ENCODE peak calls at places on chromosome 21, in five cellular contexts. One of them, this sample, is unnamed.

GRCh38 chr21:36910581-36911307 is 55.7 kb downstream of the HLCS start:
- DNase-seq in brain microvascular endothelial cell: peak
- DNase-seq in AG04450: peak
- DNase-seq in ovary: no peak
- DNase-seq in A549: peak
- DNase-seq in this sample: no peak

GRCh38 chr21:26385721-26386120 is 187.4 kb downstream of the CYYR1 start:
- DNase-seq in AG04450: no peak
- DNase-seq in brain microvascular endothelial cell: no peak
- DNase-seq in ovary: no peak
- DNase-seq in A549: no peak
- DNase-seq in this sample: no peak

GRCh38 chr21:35045539-35046222 is 3.4 kb downstream of the RUNX1 start:
- DNase-seq in A549: no peak
- DNase-seq in ovary: no peak
- DNase-seq in brain microvascular endothelial cell: no peak
- DNase-seq in AG04450: no peak
- DNase-seq in this sample: no peak

GRCh38 chr21:37700641-37701202 is 215.5 kb downstream of the KCNJ6 start:
- DNase-seq in A549: peak
- DNase-seq in brain microvascular endothelial cell: peak
- DNase-seq in ovary: no peak
- DNase-seq in AG04450: peak
- DNase-seq in this sample: peak

GRCh38 chr21:16194851-16195251 is 465.1 kb downstream of the USP25 start:
- DNase-seq in A549: no peak
- DNase-seq in AG04450: no peak
- DNase-seq in ovary: no peak
- DNase-seq in brain microvascular endothelial cell: peak
- DNase-seq in this sample: no peak

GRCh38 chr21:17554120-17554519 is 41.3 kb downstream of the CXADR start:
- DNase-seq in A549: no peak
- DNase-seq in ovary: no peak
- DNase-seq in AG04450: no peak
- DNase-seq in brain microvascular endothelial cell: no peak
- DNase-seq in this sample: no peak

GRCh38 chr21:26982767-26983166 is 15.9 kb upstream of the ADAMTS5 start:
- DNase-seq in A549: no peak
- DNase-seq in ovary: no peak
- DNase-seq in AG04450: no peak
- DNase-seq in brain microvascular endothelial cell: no peak
- DNase-seq in this sample: peak

GRCh38 chr21:34022557-34023335 is 50.6 kb upstream of the MRPS6 start:
- DNase-seq in AG04450: no peak
- DNase-seq in brain microvascular endothelial cell: no peak
- DNase-seq in ovary: no peak
- DNase-seq in A549: no peak
- DNase-seq in this sample: no peak

GRCh38 chr21:37367758-37368535 is 1.4 kb downstream of the DYRK1A start:
- DNase-seq in A549: no peak
- DNase-seq in ovary: peak
- DNase-seq in brain microvascular endothelial cell: peak
- DNase-seq in AG04450: no peak
- DNase-seq in this sample: no peak

GRCh38 chr21:16420086-16420724 is 690.4 kb downstream of the USP25 start:
- DNase-seq in brain microvascular endothelial cell: peak
- DNase-seq in ovary: peak
- DNase-seq in AG04450: no peak
- DNase-seq in A549: no peak
- DNase-seq in this sample: no peak

GRCh38 chr21:21971384-21971783 is 973.2 kb downstream of the NCAM2 start:
- DNase-seq in brain microvascular endothelial cell: no peak
- DNase-seq in ovary: no peak
- DNase-seq in A549: no peak
- DNase-seq in AG04450: no peak
- DNase-seq in this sample: no peak

GRCh38 chr21:37071561-37072238 is 1.2 kb downstream of the PIGP start:
- DNase-seq in brain microvascular endothelial cell: peak
- DNase-seq in ovary: peak
- DNase-seq in A549: peak
- DNase-seq in AG04450: no peak
- DNase-seq in this sample: no peak

GRCh38 chr21:21682172-21682571 is 684.0 kb downstream of the NCAM2 start:
- DNase-seq in AG04450: no peak
- DNase-seq in A549: no peak
- DNase-seq in ovary: no peak
- DNase-seq in brain microvascular endothelial cell: peak
- DNase-seq in this sample: no peak

GRCh38 chr21:21737186-21737585 is 739.0 kb downstream of the NCAM2 start:
- DNase-seq in brain microvascular endothelial cell: no peak
- DNase-seq in ovary: no peak
- DNase-seq in AG04450: no peak
- DNase-seq in A549: no peak
- DNase-seq in this sample: no peak

GRCh38 chr21:35046223-35046690 is 2.8 kb downstream of the RUNX1 start:
- DNase-seq in A549: no peak
- DNase-seq in AG04450: no peak
- DNase-seq in ovary: no peak
- DNase-seq in brain microvascular endothelial cell: no peak
- DNase-seq in this sample: no peak

GRCh38 chr21:36735201-36735515 is 36.2 kb downstream of the SIM2 start:
- DNase-seq in AG04450: no peak
- DNase-seq in brain microvascular endothelial cell: no peak
- DNase-seq in ovary: no peak
- DNase-seq in A549: no peak
- DNase-seq in this sample: no peak

GRCh38 chr21:44539991-44540666 is at the start of gene KRTAP10-1:
- DNase-seq in A549: no peak
- DNase-seq in ovary: no peak
- DNase-seq in AG04450: no peak
- DNase-seq in brain microvascular endothelial cell: no peak
- DNase-seq in this sample: no peak

GRCh38 chr21:44911384-44912157 is 9.1 kb downstream of the ITGB2 start:
- DNase-seq in A549: no peak
- DNase-seq in brain microvascular endothelial cell: no peak
- DNase-seq in AG04450: no peak
- DNase-seq in ovary: peak
- DNase-seq in this sample: no peak

GRCh38 chr21:40902299-40902698 is 55.3 kb upstream of the DSCAM start:
- DNase-seq in A549: no peak
- DNase-seq in brain microvascular endothelial cell: no peak
- DNase-seq in AG04450: no peak
- DNase-seq in ovary: no peak
- DNase-seq in this sample: no peak

GRCh38 chr21:36700961-36701911 is 2.3 kb downstream of the SIM2 start:
- DNase-seq in brain microvascular endothelial cell: no peak
- DNase-seq in A549: no peak
- DNase-seq in ovary: no peak
- DNase-seq in AG04450: no peak
- DNase-seq in this sample: no peak

GRCh38 chr21:34372321-34372720 is 3.0 kb upstream of the SMIM11 start:
- DNase-seq in A549: no peak
- DNase-seq in brain microvascular endothelial cell: no peak
- DNase-seq in AG04450: no peak
- DNase-seq in ovary: no peak
- DNase-seq in this sample: no peak

GRCh38 chr21:26280715-26281310 is 110.2 kb upstream of the APP start:
- DNase-seq in AG04450: no peak
- DNase-seq in brain microvascular endothelial cell: no peak
- DNase-seq in A549: no peak
- DNase-seq in ovary: no peak
- DNase-seq in this sample: no peak

GRCh38 chr21:30480145-30480544 is at the start of gene KRTAP19-1:
- DNase-seq in A549: no peak
- DNase-seq in ovary: no peak
- DNase-seq in brain microvascular endothelial cell: no peak
- DNase-seq in AG04450: no peak
- DNase-seq in this sample: peak

GRCh38 chr21:16592399-16592798 is 862.6 kb downstream of the USP25 start:
- DNase-seq in AG04450: no peak
- DNase-seq in A549: no peak
- DNase-seq in brain microvascular endothelial cell: no peak
- DNase-seq in ovary: no peak
- DNase-seq in this sample: no peak

GRCh38 chr21:35408401-35408800 is 359.3 kb upstream of the RUNX1 start:
- DNase-seq in A549: no peak
- DNase-seq in brain microvascular endothelial cell: no peak
- DNase-seq in ovary: no peak
- DNase-seq in AG04450: no peak
- DNase-seq in this sample: no peak

GRCh38 chr21:15703932-15704331 is 25.9 kb upstream of the USP25 start:
- DNase-seq in AG04450: no peak
- DNase-seq in brain microvascular endothelial cell: no peak
- DNase-seq in A549: no peak
- DNase-seq in ovary: no peak
- DNase-seq in this sample: no peak

GRCh38 chr21:35256468-35256988 is 207.4 kb upstream of the RUNX1 start:
- DNase-seq in AG04450: peak
- DNase-seq in A549: peak
- DNase-seq in ovary: peak
- DNase-seq in brain microvascular endothelial cell: peak
- DNase-seq in this sample: peak

GRCh38 chr21:31117046-31117916 is 79.0 kb upstream of the KRTAP19-8 start:
- DNase-seq in AG04450: peak
- DNase-seq in brain microvascular endothelial cell: peak
- DNase-seq in A549: peak
- DNase-seq in ovary: no peak
- DNase-seq in this sample: peak

GRCh38 chr21:44985441-44986401 is 45.9 kb downstream of the SLX9 start:
- DNase-seq in AG04450: no peak
- DNase-seq in A549: no peak
- DNase-seq in brain microvascular endothelial cell: no peak
- DNase-seq in ovary: no peak
- DNase-seq in this sample: no peak

GRCh38 chr21:29168874-29169273 is 38.4 kb downstream of the MAP3K7CL start:
- DNase-seq in brain microvascular endothelial cell: no peak
- DNase-seq in AG04450: no peak
- DNase-seq in A549: no peak
- DNase-seq in ovary: no peak
- DNase-seq in this sample: peak

GRCh38 chr21:16243396-16243795 is 513.6 kb downstream of the USP25 start:
- DNase-seq in ovary: no peak
- DNase-seq in AG04450: no peak
- DNase-seq in A549: no peak
- DNase-seq in brain microvascular endothelial cell: no peak
- DNase-seq in this sample: no peak

GRCh38 chr21:18334066-18334465 is 69.5 kb downstream of the TMPRSS15 start:
- DNase-seq in AG04450: no peak
- DNase-seq in ovary: no peak
- DNase-seq in A549: no peak
- DNase-seq in brain microvascular endothelial cell: no peak
- DNase-seq in this sample: no peak

GRCh38 chr21:36487641-36488307 is 7.9 kb upstream of the CLDN14 start:
- DNase-seq in brain microvascular endothelial cell: peak
- DNase-seq in ovary: no peak
- DNase-seq in A549: no peak
- DNase-seq in AG04450: no peak
- DNase-seq in this sample: peak

GRCh38 chr21:40054403-40054802 is 187.2 kb downstream of the PCP4 start:
- DNase-seq in brain microvascular endothelial cell: no peak
- DNase-seq in AG04450: no peak
- DNase-seq in ovary: no peak
- DNase-seq in A549: no peak
- DNase-seq in this sample: peak

GRCh38 chr21:30223596-30223995 is 7.7 kb upstream of the CLDN8 start:
- DNase-seq in A549: no peak
- DNase-seq in brain microvascular endothelial cell: no peak
- DNase-seq in ovary: no peak
- DNase-seq in AG04450: no peak
- DNase-seq in this sample: no peak

GRCh38 chr21:38995071-38995669 is 188.1 kb downstream of the PSMG1 start:
- DNase-seq in brain microvascular endothelial cell: no peak
- DNase-seq in ovary: no peak
- DNase-seq in A549: no peak
- DNase-seq in AG04450: no peak
- DNase-seq in this sample: no peak
- H3K27ac ChIP-seq in brain microvascular endothelial cell: no peak
- H3K27ac ChIP-seq in ovary: no peak
- H3K27ac ChIP-seq in A549: peak
- H3K27ac ChIP-seq in AG04450: no peak
- H3K27ac ChIP-seq in this sample: no peak

GRCh38 chr21:41921089-41921819 is 32.6 kb downstream of the C2CD2 start:
- DNase-seq in ovary: no peak
- DNase-seq in brain microvascular endothelial cell: no peak
- DNase-seq in AG04450: no peak
- DNase-seq in A549: no peak
- DNase-seq in this sample: no peak
- H3K27ac ChIP-seq in ovary: no peak
- H3K27ac ChIP-seq in brain microvascular endothelial cell: no peak
- H3K27ac ChIP-seq in AG04450: no peak
- H3K27ac ChIP-seq in A549: no peak
- H3K27ac ChIP-seq in this sample: no peak

DNA sequence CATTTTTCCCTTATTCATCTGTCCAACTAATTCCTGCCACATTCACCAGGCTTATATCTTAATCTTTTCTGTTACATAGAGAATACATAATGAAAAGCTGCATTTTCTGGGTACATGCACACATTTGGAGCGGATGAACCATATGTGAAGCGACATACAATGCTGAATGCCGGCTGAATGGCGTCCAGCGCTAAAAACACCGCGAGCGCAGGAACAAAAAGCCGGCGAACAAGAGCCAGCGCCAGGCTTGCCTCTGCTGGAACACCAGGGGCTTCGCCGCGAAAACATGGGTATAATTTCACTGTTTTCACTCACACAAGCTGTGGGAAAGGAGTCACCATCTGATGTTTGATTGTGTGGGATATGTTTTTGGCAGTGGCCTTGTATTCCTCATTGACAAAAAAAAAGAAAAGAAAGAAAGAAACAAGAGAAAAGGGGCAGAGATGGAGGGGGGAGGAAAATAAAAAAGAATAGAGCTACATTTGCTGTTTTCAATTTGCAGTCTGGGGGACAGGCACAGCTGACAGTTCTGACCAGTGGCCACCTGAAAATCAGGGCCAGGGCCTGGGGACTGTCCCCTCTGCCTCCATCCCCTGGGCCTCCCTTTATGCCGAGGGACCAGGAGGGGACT is 70.3 kb upstream of the OLIG2 start:
- DNase-seq in ovary: no peak
- DNase-seq in A549: no peak
- DNase-seq in brain microvascular endothelial cell: no peak
- DNase-seq in AG04450: no peak
- DNase-seq in this sample: no peak
- H3K27ac ChIP-seq in ovary: no peak
- H3K27ac ChIP-seq in A549: no peak
- H3K27ac ChIP-seq in brain microvascular endothelial cell: no peak
- H3K27ac ChIP-seq in AG04450: no peak
- H3K27ac ChIP-seq in this sample: no peak

DNA sequence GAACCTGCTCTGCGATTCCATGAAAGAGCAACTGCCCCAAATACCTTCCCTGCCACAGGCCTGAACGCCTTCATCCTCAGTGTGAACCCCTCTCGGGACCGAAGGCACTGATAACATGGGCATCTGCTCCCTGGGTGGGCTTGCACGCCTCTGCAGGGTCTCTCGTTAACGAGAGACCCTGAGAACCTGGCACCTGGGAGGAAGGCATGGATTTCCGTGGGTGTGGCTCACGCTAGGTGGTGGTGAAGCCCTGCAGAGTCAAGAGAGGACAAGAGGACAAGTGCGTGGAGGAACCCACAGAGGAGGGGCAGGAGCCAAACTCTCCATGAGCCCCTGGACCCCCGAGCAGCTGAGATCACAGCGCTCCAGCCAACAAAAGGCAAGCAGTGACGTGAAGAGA is 26.8 kb upstream of the COL6A2 start:
- DNase-seq in A549: no peak
- DNase-seq in ovary: peak
- DNase-seq in AG04450: no peak
- DNase-seq in brain microvascular endothelial cell: no peak
- DNase-seq in this sample: no peak
- H3K27ac ChIP-seq in A549: no peak
- H3K27ac ChIP-seq in ovary: no peak
- H3K27ac ChIP-seq in AG04450: no peak
- H3K27ac ChIP-seq in brain microvascular endothelial cell: no peak
- H3K27ac ChIP-seq in this sample: no peak